ENCODE peak calls at places on chromosomes 12 and 14, in four cellular contexts. G is CD8-positive, alpha-beta T cell; U is endothelial cell of umbilical vein; T is IMR-90. A is an unnamed sample.

GRCh38 chr12:47022296-47022695 is 57.1 kb upstream of the PCED1B start:
- DNase-seq in T (peak; percentile 82), G (no peak), U (peak; percentile 71), A (no peak)

GRCh38 chr14:54348923-54349615 is 47.7 kb upstream of the CDKN3 start:
- DNase-seq in T (peak; percentile 23), U (peak; percentile 36), G (no peak), A (no peak)

GRCh38 chr14:77979666-77980351 is 179.9 kb downstream of the ADCK1 start:
- DNase-seq in G (no peak), T (no peak), U (no peak), A (no peak)

GRCh38 chr14:102511538-102511937 is 2.0 kb upstream of the ANKRD9 start:
- DNase-seq in G (no peak), T (no peak), U (no peak), A (no peak)

GRCh38 chr12:26275313-26276257 is 80.2 kb downstream of the SSPN start:
- DNase-seq in T (no peak), G (no peak), U (no peak), A (no peak)

GRCh38 chr12:78248321-78248720 is 417.6 kb downstream of the NAV3 start:
- DNase-seq in U (no peak), T (no peak), G (no peak), A (no peak)

GRCh38 chr14:103519043-103519836 is 3.4 kb downstream of the CKB start:
- DNase-seq in U (no peak), T (no peak), G (no peak), A (no peak)

GRCh38 chr12:13980548-13981295 is 680 bp downstream of the GRIN2B start:
- DNase-seq in G (no peak), U (no peak), T (no peak), A (no peak)

GRCh38 chr12:111209779-111210178 is 159.1 kb downstream of the PHETA1 start:
- DNase-seq in T (no peak), U (no peak), G (no peak), A (no peak)

GRCh38 chr12:75578546-75578945 is 67.1 kb upstream of the KRR1 start:
- DNase-seq in U (no peak), T (no peak), G (no peak), A (no peak)

GRCh38 chr14:33493329-33493728 is 457.5 kb downstream of the EGLN3 start:
- DNase-seq in T (no peak), U (no peak), G (no peak), A (no peak)

GRCh38 chr12:45762185-45763110 is 32.9 kb downstream of the ARID2 start:
- DNase-seq in G (no peak), U (peak; percentile 70), T (peak; percentile 78), A (peak; percentile 27)

GRCh38 chr14:67265131-67265530 is 23.9 kb downstream of the PALS1 start:
- DNase-seq in T (peak; percentile 49), U (no peak), G (no peak), A (no peak)

GRCh38 chr12:102917026-102917787 is at the start of gene PAH:
- DNase-seq in U (no peak), G (no peak), T (no peak), A (no peak)

GRCh38 chr12:64088431-64089349 is 133.4 kb downstream of the KICS2 start:
- DNase-seq in T (peak; percentile 97), U (peak; percentile 92), G (no peak), A (peak; percentile 87)

GRCh38 chr14:35808076-35808657 is 928 bp downstream of the RALGAPA1 start:
- DNase-seq in U (peak; percentile 65), T (no peak), G (no peak), A (no peak)

GRCh38 chr12:109910969-109911348 is 10.9 kb downstream of the TCHP start:
- DNase-seq in G (no peak), T (peak; percentile 20), U (no peak), A (no peak)
- TF ChIP-seq CTCF in G (no peak), T (peak; percentile 55), U (peak; percentile 44), A (peak; percentile 34)

DNA sequence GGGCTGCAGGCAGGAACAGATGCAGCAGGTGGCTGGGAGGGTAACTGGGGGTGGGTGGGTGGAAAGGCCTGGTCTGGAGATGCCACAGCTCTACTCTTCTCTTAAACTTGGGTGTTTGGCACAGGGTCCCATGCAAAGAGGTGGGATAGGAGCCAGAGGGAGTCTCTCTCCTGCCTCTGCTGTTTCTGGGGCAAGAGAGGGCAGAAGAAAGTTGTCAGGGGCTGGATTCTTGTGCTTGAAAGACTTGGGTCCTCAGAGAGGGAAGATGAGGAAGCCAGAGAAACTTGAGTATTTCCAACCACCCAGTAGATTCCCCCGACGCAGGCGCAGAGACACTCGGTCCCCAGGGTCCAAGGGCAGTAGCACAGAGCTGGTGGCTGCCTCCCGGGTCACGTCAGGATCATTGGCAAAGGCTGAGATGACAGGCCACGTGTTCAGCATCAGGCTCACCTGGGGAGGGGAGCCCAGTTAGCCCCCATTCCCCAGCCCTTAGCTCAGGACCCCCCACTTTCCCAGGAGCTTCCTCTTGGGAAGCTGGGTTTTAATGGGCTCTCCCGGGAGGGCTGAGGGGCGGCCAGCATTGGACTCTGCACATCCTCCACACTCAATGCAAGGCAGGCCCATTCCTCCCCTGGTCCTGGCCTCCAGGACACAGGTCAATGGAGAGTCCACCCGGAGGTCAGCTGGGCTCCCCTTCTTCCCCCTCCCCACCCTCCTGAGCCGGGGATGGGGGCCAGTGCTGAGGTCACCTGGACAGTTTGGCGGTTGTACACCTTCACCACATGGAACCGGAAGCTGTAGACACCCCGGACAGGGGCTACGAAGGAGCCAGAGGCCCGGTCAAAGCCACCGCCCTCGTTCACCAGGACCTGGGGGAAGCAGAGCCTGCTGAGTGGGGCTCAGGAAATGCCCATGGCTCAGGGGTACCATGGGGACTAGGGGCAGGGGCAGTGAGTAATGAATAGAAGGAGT is 1.6 kb downstream of the CBLN3 start:
- DNase-seq in T (no peak), G (no peak), U (no peak), A (no peak)
- H3K27ac ChIP-seq in T (no peak overlapping the region), G (no peak overlapping the region), U (no peak overlapping the region), A (no peak overlapping the region)

DNA sequence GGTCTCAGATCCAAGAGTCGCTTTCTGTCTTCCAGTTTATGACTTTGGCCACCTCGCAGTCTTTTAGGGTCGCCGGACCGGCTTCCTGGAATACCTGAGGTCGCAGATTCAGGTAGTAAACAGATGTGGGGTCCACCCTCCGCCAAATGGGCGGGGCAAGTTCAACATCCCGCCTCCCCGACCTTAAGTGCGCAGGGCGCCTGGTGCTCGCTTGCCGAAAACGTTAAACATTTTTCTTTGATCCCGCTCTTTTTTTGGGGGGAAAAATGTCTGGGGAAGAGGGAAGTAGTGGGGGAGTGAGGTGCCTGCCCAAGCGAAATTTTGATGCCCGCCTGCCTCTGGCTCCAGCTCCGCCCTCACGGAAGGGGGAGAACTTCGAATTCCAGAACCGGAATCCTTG is 73.9 kb upstream of the TBX5 start:
- DNase-seq in T (no peak), U (no peak), G (no peak), A (no peak)
- H3K4me3 ChIP-seq in T (peak overlapping the region; percentile 85), U (no peak overlapping the region), G (peak overlapping the region; percentile 23), A (peak overlapping the region; percentile 59)

GRCh38 chr12:57905812-57906475 is 35.4 kb upstream of the ATP23 start:
- DNase-seq in T (no peak), G (no peak), U (no peak), A (no peak)

GRCh38 chr12:57904426-57904825 is 36.9 kb upstream of the ATP23 start:
- DNase-seq in G (no peak), U (no peak), T (no peak), A (no peak)

GRCh38 chr12:57907281-57907680 is 34.1 kb upstream of the ATP23 start:
- DNase-seq in U (no peak), T (no peak), G (no peak), A (no peak)

GRCh38 chr12:57906821-57907220 is 34.5 kb upstream of the ATP23 start:
- DNase-seq in T (no peak), U (no peak), G (no peak), A (no peak)

GRCh38 chr12:57904848-57905811 is 36.2 kb upstream of the ATP23 start:
- DNase-seq in U (peak; percentile 92), T (peak; percentile 88), G (peak; percentile 75), A (peak; percentile 73)
- TF ChIP-seq CTCF in U (peak; percentile 100), T (peak; percentile 100), G (peak; percentile 100), A (peak; percentile 100)